ENCODE peak calls at places on chromosomes 5 and 9, in five cellular contexts. A is HFF-Myc, P is body of pancreas, V is Peyer's patch, X is NB4. W is an unnamed sample.

GRCh38 chr5:1031306-1031959 is 22.8 kb downstream of the NKD2 start:
- DNase-seq in A (no peak), P (no peak), V (no peak), X (no peak), W (no peak)

GRCh38 chr5:42404366-42404765 is 18.9 kb upstream of the GHR start:
- DNase-seq in A (no peak), P (no peak), V (no peak), X (no peak), W (no peak)

GRCh38 chr5:10192309-10192708 is 57.4 kb downstream of the ATPSCKMT start:
- DNase-seq in A (peak), P (no peak), V (no peak), X (no peak), W (no peak)

GRCh38 chr9:119418721-119419120 is 49.5 kb upstream of the BRINP1 start:
- DNase-seq in A (no peak), P (no peak), V (no peak), X (no peak), W (no peak)

GRCh38 chr9:110152704-110153374 is 55.1 kb downstream of the C9orf152 start:
- DNase-seq in A (peak), P (no peak), V (no peak), X (peak), W (no peak)

GRCh38 chr9:21591221-21592062 is 109.3 kb upstream of the IFNE start:
- DNase-seq in A (peak), P (no peak), V (peak), X (no peak), W (peak)

GRCh38 chr5:666816-667498 is 26.2 kb downstream of the TPPP start:
- DNase-seq in A (no peak), P (no peak), V (no peak), X (no peak), W (no peak)

GRCh38 chr9:137339606-137340462 is 37.8 kb upstream of the NRARP start:
- DNase-seq in A (no peak), P (no peak), V (no peak), X (no peak), W (no peak)

GRCh38 chr5:95734156-95734555 is 3.0 kb downstream of the RHOBTB3 start:
- DNase-seq in A (no peak), P (no peak), V (no peak), X (no peak), W (no peak)

GRCh38 chr9:136655244-136656225 is 7.2 kb upstream of the EGFL7 start:
- DNase-seq in A (no peak), P (no peak), V (no peak), X (no peak), W (no peak)

GRCh38 chr9:99120256-99120655 is 15.3 kb downstream of the TGFBR1 start:
- DNase-seq in A (no peak), P (no peak), V (no peak), X (no peak), W (no peak)

GRCh38 chr5:15807248-15807647 is 307.3 kb downstream of the FBXL7 start:
- DNase-seq in A (no peak), P (no peak), V (no peak), X (no peak), W (no peak)

GRCh38 chr5:980001-980588 is 28.5 kb upstream of the NKD2 start:
- DNase-seq in A (no peak), P (no peak), V (no peak), X (no peak), W (no peak)

GRCh38 chr9:135916998-135917397 is 9.7 kb upstream of the CAMSAP1 start:
- DNase-seq in A (no peak), P (no peak), V (no peak), X (no peak), W (no peak)

GRCh38 chr5:35618791-35619190 is 1.1 kb downstream of the SPEF2 start:
- DNase-seq in A (no peak), P (no peak), V (no peak), X (no peak), W (no peak)

GRCh38 chr5:83006683-83007283 is 70.4 kb downstream of the TMEM167A start:
- DNase-seq in A (no peak), P (no peak), V (no peak), X (no peak), W (no peak)

GRCh38 chr5:13478831-13479465 is 465.5 kb downstream of the DNAH5 start:
- DNase-seq in A (peak), P (peak), V (no peak), X (peak), W (no peak)

GRCh38 chr9:113220467-113221002 is 542 bp downstream of the FKBP15 start:
- DNase-seq in A (no peak), P (no peak), V (no peak), X (no peak), W (no peak)

GRCh38 chr5:76319673-76320072 is 83.4 kb upstream of the IQGAP2 start:
- DNase-seq in A (no peak), P (no peak), V (no peak), X (no peak), W (no peak)

GRCh38 chr9:123097709-123098459 is 64.4 kb downstream of the GPR21 start:
- DNase-seq in A (no peak), P (no peak), V (no peak), X (no peak), W (no peak)
- H3K4me3 ChIP-seq in A (no peak), P (no peak), V (no peak), X (no peak), W (no peak)

GRCh38 chr9:128818839-128819715 is 777 bp downstream of the ENDOG start:
- DNase-seq in A (no peak), P (peak), V (peak), X (peak), W (peak)

GRCh38 chr9:128818099-128818838 is at the start of gene ENDOG:
- DNase-seq in A (peak), P (peak), V (peak), X (peak), W (peak)

GRCh38 chr9:128820665-128821583 is 2.6 kb downstream of the ENDOG start:
- DNase-seq in A (no peak), P (no peak), V (no peak), X (no peak), W (no peak)

GRCh38 chr9:128821584-128822406 is 3.5 kb downstream of the ENDOG start:
- DNase-seq in A (no peak), P (no peak), V (no peak), X (no peak), W (no peak)

DNA sequence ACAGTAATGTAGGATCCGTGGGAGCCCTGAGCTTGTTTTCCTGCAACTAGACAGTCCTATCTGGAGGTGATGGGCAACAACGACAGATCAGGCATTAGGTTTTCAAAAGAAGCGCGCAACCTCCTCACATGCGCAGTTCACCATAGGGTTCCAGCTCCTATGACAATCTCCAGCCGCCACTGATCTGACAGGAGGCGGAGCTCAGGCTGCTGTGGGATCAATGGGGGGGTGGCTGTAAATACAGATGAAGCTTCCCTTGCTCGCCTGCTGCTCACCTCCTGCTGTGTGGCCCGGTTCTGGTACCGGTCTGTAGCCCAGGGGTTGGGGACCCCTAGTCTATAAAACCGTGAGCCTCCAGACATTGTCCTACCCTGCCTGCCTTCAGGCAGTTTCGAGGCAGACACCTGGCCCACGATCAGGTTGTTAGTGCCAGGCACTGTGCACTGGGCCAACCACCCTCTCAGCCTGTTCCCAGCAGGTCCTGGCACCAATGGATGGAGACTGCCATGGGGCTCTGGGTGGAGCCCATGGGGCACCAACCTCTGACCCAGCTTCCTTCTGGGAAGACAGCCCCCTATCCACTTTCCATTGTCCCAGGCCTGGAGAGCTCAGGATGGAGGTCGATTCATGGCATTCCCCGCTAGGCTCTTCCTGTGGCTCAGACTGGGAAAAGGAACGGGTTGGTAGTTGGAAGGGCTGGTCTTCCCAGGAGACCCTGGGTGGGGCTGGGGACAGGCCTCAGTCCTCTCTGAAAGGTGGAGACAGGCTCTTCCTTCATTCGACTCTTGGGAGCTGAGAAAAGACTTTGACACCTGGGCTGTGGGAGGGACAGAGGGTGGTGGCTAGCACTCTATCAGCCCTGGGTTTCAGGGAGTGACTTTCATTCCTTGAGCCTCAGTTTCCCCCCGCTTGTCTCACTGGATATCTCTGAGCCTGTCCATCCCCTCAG is 1.7 kb downstream of the ENDOG start:
- DNase-seq in A (no peak), P (no peak), V (no peak), X (no peak), W (peak)
- H3K4me3 ChIP-seq in A (peak), P (no peak), V (no peak), X (peak), W (no peak)

DNA sequence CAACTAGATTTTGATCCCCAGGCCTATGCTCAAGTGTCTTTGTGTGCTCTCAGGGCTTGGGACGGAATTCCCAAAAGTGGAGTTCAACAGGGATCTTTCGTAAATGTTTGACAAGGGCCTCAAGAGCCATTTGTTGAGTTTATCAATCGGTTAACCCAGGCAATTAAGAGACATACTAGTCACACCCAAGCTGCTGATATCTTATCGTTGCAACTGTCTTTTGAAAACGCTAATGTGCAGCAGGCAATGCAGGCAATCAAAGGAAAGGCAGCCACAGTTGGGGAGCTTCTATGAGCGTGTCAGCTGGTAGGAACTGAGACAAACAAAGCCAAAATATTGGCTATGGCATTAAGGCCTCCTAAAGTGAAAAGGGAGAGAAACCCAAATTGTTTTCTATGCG is 161.1 kb downstream of the CPLANE1 start:
- DNase-seq in A (no peak), P (no peak), V (no peak), X (no peak), W (no peak)
- H3K4me3 ChIP-seq in A (no peak), P (no peak), V (no peak), X (no peak), W (no peak)

GRCh38 chr5:54495027-54495426 is 22.5 kb upstream of the SNX18 start:
- DNase-seq in A (no peak), P (no peak), V (no peak), X (no peak), W (no peak)
- H3K4me3 ChIP-seq in A (no peak), P (no peak), V (no peak), X (no peak), W (no peak)

GRCh38 chr5:139710370-139711066 is 62.4 kb downstream of the CXXC5 start:
- DNase-seq in A (no peak), P (peak), V (peak), X (peak), W (peak)

GRCh38 chr5:139708434-139708849 is 60.3 kb downstream of the CXXC5 start:
- DNase-seq in A (no peak), P (no peak), V (no peak), X (no peak), W (no peak)

GRCh38 chr5:139707445-139708003 is 59.4 kb downstream of the CXXC5 start:
- DNase-seq in A (no peak), P (no peak), V (no peak), X (no peak), W (no peak)

GRCh38 chr5:139709587-139710369 is 61.6 kb downstream of the CXXC5 start:
- DNase-seq in A (no peak), P (no peak), V (peak), X (peak), W (peak)

DNA sequence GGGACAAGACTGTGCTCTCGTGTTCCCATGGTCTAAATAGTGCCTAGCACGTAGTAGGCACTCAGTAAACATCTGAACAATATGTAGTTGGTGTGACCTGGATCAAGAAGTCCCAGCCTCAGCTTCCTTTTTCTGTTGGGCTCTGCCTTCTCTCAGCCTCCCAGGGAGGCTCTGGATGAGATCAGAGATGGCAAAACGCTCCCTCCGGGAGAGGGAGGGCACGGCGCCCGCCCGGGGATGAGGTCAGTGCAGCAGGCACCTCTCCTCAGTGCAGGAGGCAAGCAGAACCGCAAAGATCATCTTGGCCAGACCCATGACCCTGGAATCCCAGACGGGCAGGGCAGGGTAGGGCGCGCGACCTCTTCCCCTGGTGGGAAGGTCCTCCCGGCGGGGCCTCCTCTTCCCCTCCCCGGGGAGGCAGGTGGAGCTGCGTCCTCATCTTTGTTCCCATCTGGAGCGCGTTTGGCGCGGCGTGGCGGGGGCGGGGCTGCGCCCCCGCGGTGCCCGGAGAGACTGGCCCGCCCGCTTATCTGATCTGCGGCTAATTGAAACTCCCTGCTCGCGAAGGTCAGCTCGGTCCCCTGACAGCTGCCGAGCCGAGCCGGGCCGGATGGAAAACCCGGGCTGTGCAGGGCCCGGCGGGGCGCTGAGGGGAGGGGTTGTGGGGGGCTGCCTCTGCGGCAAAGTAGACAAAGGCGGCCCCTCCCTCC is 60.9 kb downstream of the CXXC5 start:
- DNase-seq in A (no peak), P (peak), V (peak), X (peak), W (peak)
- H3K4me3 ChIP-seq in A (no peak), P (no peak), V (peak), X (no peak), W (peak)

GRCh38 chr9:122213589-122214413 is 15.0 kb downstream of the LHX6 start:
- DNase-seq in A (no peak), P (peak), V (peak), X (peak), W (peak)

GRCh38 chr9:122213102-122213588 is 15.6 kb downstream of the LHX6 start:
- DNase-seq in A (no peak), P (no peak), V (no peak), X (no peak), W (no peak)

GRCh38 chr9:122214507-122214906 is 14.2 kb downstream of the LHX6 start:
- DNase-seq in A (no peak), P (no peak), V (no peak), X (no peak), W (no peak)

GRCh38 chr9:122209451-122209850 is 19.3 kb downstream of the LHX6 start:
- DNase-seq in A (no peak), P (no peak), V (no peak), X (no peak), W (no peak)

DNA sequence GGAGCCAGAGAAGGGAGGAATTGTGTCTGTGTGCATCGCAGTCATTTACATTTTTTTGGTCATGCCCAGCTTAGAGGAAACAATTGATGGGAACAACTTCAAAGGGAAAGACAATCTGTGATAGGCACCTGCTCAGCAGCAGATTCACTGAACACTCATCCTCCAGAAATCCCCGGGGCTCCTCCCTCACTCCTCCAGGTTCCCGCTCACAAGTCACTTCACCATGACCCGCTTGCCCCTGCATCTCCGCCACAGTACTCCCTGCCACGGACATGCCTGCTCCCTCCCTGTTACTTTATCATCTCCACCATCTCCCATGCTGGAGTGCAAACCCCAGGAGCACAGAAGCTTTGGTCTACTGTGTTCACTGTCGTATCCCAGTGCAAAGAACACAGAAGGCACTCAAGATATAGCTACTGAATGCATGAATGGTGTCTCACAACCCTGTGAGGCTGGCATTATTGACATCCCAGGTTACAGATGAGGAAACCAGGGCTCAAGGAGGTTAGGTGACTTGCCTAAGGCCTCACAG is 16.2 kb downstream of the LHX6 start:
- DNase-seq in A (no peak), P (no peak), V (no peak), X (no peak), W (no peak)
- H3K4me3 ChIP-seq in A (no peak), P (no peak), V (no peak), X (peak), W (no peak)

GRCh38 chr9:93807166-93808013 is 147.8 kb downstream of the BARX1 start:
- DNase-seq in A (no peak), P (no peak), V (peak), X (peak), W (no peak)

GRCh38 chr9:93809204-93809940 is 145.8 kb downstream of the BARX1 start:
- DNase-seq in A (no peak), P (no peak), V (peak), X (no peak), W (no peak)

GRCh38 chr9:93808115-93809029 is 146.8 kb downstream of the BARX1 start:
- DNase-seq in A (no peak), P (no peak), V (no peak), X (no peak), W (no peak)

GRCh38 chr9:93812410-93812668 is 142.8 kb downstream of the BARX1 start:
- DNase-seq in A (no peak), P (no peak), V (no peak), X (no peak), W (no peak)

GRCh38 chr9:93810028-93810971 is 144.9 kb downstream of the BARX1 start:
- DNase-seq in A (no peak), P (no peak), V (peak), X (no peak), W (no peak)
- H3K4me3 ChIP-seq in A (no peak), P (no peak), V (no peak), X (no peak), W (no peak)

DNA sequence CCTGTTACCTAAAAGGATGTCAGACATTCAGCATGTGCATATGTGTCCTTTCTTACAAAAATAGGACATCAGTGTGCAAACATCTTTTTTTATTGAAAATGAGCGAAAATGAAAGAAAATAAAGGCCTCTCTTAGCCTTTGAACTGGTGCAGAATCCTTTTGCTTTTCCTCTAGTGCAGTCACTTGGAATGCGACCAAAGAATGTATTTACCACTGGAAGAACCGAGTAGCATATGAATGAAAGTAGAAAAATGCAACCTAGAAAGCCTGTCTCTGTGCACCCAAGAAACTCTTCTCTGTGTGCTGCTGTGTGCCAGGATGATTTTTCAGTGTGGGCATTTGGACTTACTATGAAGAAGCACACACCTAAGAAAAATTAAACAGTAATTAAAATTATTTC is 26.8 kb downstream of the ADCY2 start:
- DNase-seq in A (no peak), P (no peak), V (no peak), X (no peak), W (no peak)
- H3K4me3 ChIP-seq in A (no peak), P (no peak), V (no peak), X (no peak), W (no peak)